ENCODE peak calls at places on chromosomes 7 and 10, in eight cellular contexts. X, K, Q, H, T, G, I and F are unnamed samples.

GRCh38 chr10:30915141-30915540 is 116.5 kb downstream of the ZNF438 start:
- DNase-seq in G (no peak), T (no peak), H (no peak), K (no peak), X (no peak), Q (no peak), I (no peak), F (no peak)

GRCh38 chr7:38178695-38179344 is 775 bp downstream of the STARD3NL start:
- DNase-seq in X (no peak), T (no peak), K (no peak), H (no peak), G (no peak), Q (no peak), I (no peak), F (no peak)

GRCh38 chr7:929311-929711 is 25.2 kb downstream of the ADAP1 start:
- DNase-seq in T (no peak), G (peak; percentile 21), Q (no peak), I (peak; percentile 15), H (peak; percentile 4), K (peak; percentile 11), X (no peak), F (peak; percentile 26)

GRCh38 chr7:26451997-26452396 is 160.3 kb downstream of the SNX10 start:
- DNase-seq in K (no peak), X (no peak), H (no peak), Q (no peak), I (no peak), T (no peak), G (no peak), F (no peak)

GRCh38 chr7:118311121-118311803 is 86.8 kb downstream of the ANKRD7 start:
- DNase-seq in I (no peak), X (no peak), H (no peak), T (no peak), G (no peak), Q (peak; percentile 11), K (no peak), F (no peak)

GRCh38 chr7:26309089-26309488 is 17.4 kb downstream of the SNX10 start:
- DNase-seq in H (no peak), Q (no peak), T (no peak), I (no peak), G (no peak), X (no peak), K (no peak), F (no peak)

GRCh38 chr10:23834096-23834495 is 374.8 kb upstream of the KIAA1217 start:
- DNase-seq in I (no peak), Q (no peak), K (no peak), G (no peak), H (no peak), T (no peak), X (no peak), F (no peak)

GRCh38 chr7:105224884-105225651 is 163.7 kb downstream of the SRPK2 start:
- DNase-seq in K (no peak), T (no peak), X (no peak), I (no peak), Q (peak; percentile 75), H (no peak), G (no peak), F (no peak)

GRCh38 chr7:18753972-18754610 is 258.5 kb downstream of the HDAC9 start:
- DNase-seq in I (no peak), G (no peak), Q (no peak), K (no peak), T (no peak), H (no peak), X (no peak), F (no peak)

GRCh38 chr10:96456296-96456840 is 57.4 kb downstream of the TLL2 start:
- DNase-seq in T (no peak), G (no peak), H (no peak), K (no peak), Q (no peak), I (no peak), X (no peak), F (no peak)

GRCh38 chr7:73359746-73360375 is 31.9 kb downstream of the FKBP6 start:
- DNase-seq in I (no peak), T (no peak), K (no peak), X (no peak), H (no peak), G (no peak), Q (no peak), F (no peak)

GRCh38 chr7:143008007-143008901 is 18.7 kb downstream of the OR9A2 start:
- DNase-seq in K (peak; percentile 79), X (peak; percentile 43), I (peak; percentile 80), T (peak; percentile 83), H (peak; percentile 80), G (peak; percentile 84), Q (peak; percentile 63), F (peak; percentile 74)

GRCh38 chr10:125689955-125690569 is 7.1 kb upstream of the TEX36 start:
- DNase-seq in G (no peak), H (no peak), T (no peak), X (no peak), I (no peak), Q (no peak), K (no peak), F (no peak)

GRCh38 chr10:113524539-113525490 is 28.0 kb upstream of the HABP2 start:
- DNase-seq in X (no peak), K (no peak), I (no peak), H (no peak), Q (no peak), G (peak; percentile 49), T (no peak), F (no peak)

GRCh38 chr7:13920053-13920697 is 69.3 kb downstream of the ETV1 start:
- DNase-seq in H (peak; percentile 20), Q (peak; percentile 86), X (no peak), I (no peak), T (no peak), K (no peak), G (no peak), F (no peak)

GRCh38 chr7:584122-584465 is 64.4 kb upstream of the PDGFA start:
- DNase-seq in H (peak; percentile 44), G (no peak), X (no peak), Q (no peak), T (peak; percentile 92), I (no peak), K (no peak), F (peak; percentile 49)

GRCh38 chr7:16934947-16935742 is 53.4 kb upstream of the AGR3 start:
- DNase-seq in K (no peak), X (no peak), H (peak; percentile 63), G (no peak), I (no peak), T (no peak), Q (peak; percentile 25), F (no peak)

GRCh38 chr10:88318803-88319202 is 264.3 kb downstream of the RNLS start:
- DNase-seq in T (no peak), H (no peak), Q (peak; percentile 39), X (no peak), I (no peak), K (no peak), G (no peak), F (no peak)

GRCh38 chr7:135169141-135169935 is 1.2 kb downstream of the CYREN start:
- DNase-seq in K (peak; percentile 81), T (peak; percentile 65), X (no peak), Q (peak; percentile 76), G (peak; percentile 66), H (peak; percentile 76), I (no peak), F (peak; percentile 68)

GRCh38 chr7:99551329-99551728 is 585 bp downstream of the FAM200A start:
- DNase-seq in K (no peak), I (no peak), X (no peak), H (no peak), G (no peak), Q (no peak), T (no peak), F (peak; percentile 30)

DNA sequence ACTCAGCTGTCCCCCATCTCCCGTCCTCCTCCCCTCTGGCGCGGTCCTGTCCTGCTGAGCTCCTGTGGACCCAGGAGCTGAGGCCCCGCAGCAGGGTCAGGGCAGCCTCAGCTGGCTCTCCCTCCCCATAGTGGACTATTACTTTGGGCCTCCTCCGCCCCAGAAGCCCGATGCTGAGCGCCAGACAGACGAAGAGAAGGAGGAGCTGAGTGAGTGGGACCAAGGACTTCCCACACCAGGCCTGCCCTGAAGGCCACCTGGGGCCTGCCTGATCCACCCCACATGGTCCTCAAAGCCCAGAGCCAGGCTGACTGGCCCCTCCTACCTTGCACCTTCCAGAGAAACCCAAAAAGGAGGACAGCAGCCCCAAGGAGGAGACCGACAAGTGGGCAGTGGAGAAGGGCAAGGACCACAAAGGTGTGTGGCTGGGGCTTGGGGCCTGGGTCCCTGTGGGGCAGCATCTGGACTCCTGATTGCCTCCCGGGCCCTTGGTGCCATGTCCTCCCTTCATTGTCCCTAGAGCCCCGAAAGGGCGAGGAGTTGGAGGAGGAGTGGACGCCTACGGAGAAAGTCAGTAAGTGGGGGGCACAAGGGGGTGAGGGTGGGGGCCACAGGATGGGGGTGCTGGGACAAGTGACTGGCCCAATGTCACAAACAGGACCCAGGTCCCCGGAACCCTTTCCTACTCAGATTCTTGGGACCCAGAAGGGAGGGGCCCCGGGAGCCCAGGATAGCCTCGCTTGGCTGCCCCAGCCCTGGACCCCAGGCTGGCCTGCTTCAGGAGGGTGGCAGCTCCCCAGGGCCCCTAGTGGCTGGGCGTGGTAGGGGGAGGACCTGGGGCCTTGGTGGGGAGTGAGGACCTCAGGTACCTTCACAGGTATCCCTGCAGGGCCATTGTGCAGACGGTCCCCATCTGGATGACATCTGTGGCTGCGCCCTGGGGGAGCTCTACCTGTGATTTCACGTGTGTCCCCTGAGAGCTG is 4.9 kb downstream of the AEBP1 start:
- DNase-seq in G (no peak), X (no peak), K (no peak), H (no peak), Q (no peak), T (no peak), I (no peak), F (no peak)
- TF ChIP-seq CTCF in G (no peak), X (no peak), K (no peak), H (no peak), Q (no peak), T (no peak), I (no peak), F (no peak)

DNA sequence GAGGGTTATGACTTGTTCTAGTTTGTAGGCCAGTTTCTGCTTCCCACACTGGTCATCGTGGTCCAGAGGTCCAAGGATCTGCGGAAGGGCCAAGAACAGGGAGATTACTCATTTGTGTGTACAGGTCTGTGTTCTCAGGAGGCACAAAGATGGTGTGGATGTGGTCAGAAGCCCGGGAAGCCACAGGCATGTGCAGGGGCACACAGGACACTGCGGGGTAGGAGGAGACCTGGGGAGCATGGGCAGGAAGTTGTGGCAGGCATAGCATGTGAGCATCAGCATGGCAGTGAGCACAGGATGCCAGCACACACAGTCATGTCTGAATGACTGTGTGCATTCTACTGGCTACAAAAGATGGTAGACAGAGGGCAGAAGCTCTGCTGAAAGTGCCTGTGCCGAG is 445.8 kb downstream of the PLXNA4 start:
- DNase-seq in H (no peak), G (no peak), I (no peak), X (no peak), T (no peak), Q (no peak), K (no peak), F (no peak)
- H3K4me1 ChIP-seq in H (no peaks in the 10 kb centered on the region), G (no peaks in the 10 kb centered on the region), I (no peaks in the 10 kb centered on the region), X (no peaks in the 10 kb centered on the region), T (no peaks in the 10 kb centered on the region), Q (no peaks in the 10 kb centered on the region), K (no peaks in the 10 kb centered on the region), F (no peaks in the 10 kb centered on the region)

GRCh38 chr7:46937826-46938225 is 644.1 kb downstream of the TNS3 start:
- DNase-seq in Q (no peak), G (no peak), T (no peak), I (no peak), K (no peak), X (no peak), H (no peak), F (no peak)
- H3K4me3 ChIP-seq in Q (no peak overlapping the region), G (no peak overlapping the region), T (no peak overlapping the region), I (no peak overlapping the region), K (no peak overlapping the region), X (no peak overlapping the region), H (no peak overlapping the region), F (no peak overlapping the region)

GRCh38 chr7:34430456-34430855 is 227.6 kb upstream of the NPSR1 start:
- DNase-seq in H (no peak), G (no peak), K (no peak), X (no peak), I (no peak), T (no peak), Q (peak; percentile 30), F (no peak)
- TF ChIP-seq CTCF in H (no peak), G (peak; percentile 13), K (peak; percentile 28), X (peak; percentile 36), I (peak; percentile 27), T (no peak), Q (peak; percentile 50), F (no peak)